ENCODE peak calls at places on chromosomes 7 and 10, in seven cellular contexts. U is fibroblast of the aortic adventitia; W is NCI-H1417; A is T-cell; Z is NCI-H524 treated with DMSO at 0.1 percent for 48 hours; R is activated naive CD4-positive, alpha-beta T cell; I is H54. N is an unnamed sample.

GRCh38 chr7:50718876-50719275 is 63.8 kb downstream of the GRB10 start:
- DNase-seq in U (no peak), W (peak; percentile 90), A (no peak), Z (no peak), R (no peak), I (no peak), N (no peak)

GRCh38 chr7:40815512-40815911 is 680.7 kb downstream of the SUGCT start:
- DNase-seq in U (peak; percentile 93), W (no peak), A (no peak), Z (no peak), R (no peak), I (no peak), N (no peak)

GRCh38 chr7:78345293-78345692 is 546.7 kb downstream of the PHTF2 start:
- DNase-seq in U (no peak), W (no peak), A (no peak), Z (no peak), R (no peak), I (no peak), N (no peak)

GRCh38 chr10:94902570-94902969 is 35.9 kb upstream of the CYP2C9 start:
- DNase-seq in U (no peak), W (no peak), A (no peak), Z (no peak), R (no peak), I (no peak), N (no peak)

GRCh38 chr7:29194206-29194593 is 375 bp upstream of the CHN2 start:
- DNase-seq in U (no peak), W (peak; percentile 92), A (no peak), Z (no peak), R (no peak), I (no peak), N (no peak)

GRCh38 chr10:77195101-77195500 is 442.5 kb downstream of the KCNMA1 start:
- DNase-seq in U (peak; percentile 77), W (no peak), A (no peak), Z (no peak), R (no peak), I (peak; percentile 65), N (peak; percentile 89)

GRCh38 chr10:60099998-60100747 is 193.8 kb upstream of the CCDC6 start:
- DNase-seq in U (peak; percentile 85), W (peak; percentile 65), A (no peak), Z (no peak), R (no peak), I (peak; percentile 26), N (peak; percentile 78)

GRCh38 chr7:3979956-3980643 is 679.0 kb downstream of the SDK1 start:
- DNase-seq in U (peak; percentile 39), W (no peak), A (no peak), Z (no peak), R (no peak), I (no peak), N (no peak)

GRCh38 chr10:12602557-12602956 is 253.2 kb downstream of the CAMK1D start:
- DNase-seq in U (no peak), W (no peak), A (no peak), Z (no peak), R (no peak), I (no peak), N (no peak)

GRCh38 chr7:46494441-46494840 is 573.4 kb upstream of the IGFBP3 start:
- DNase-seq in U (no peak), W (no peak), A (no peak), Z (no peak), R (no peak), I (no peak), N (no peak)

GRCh38 chr10:93190377-93190776 is 116.7 kb downstream of the CYP26A1 start:
- DNase-seq in U (no peak), W (no peak), A (no peak), Z (no peak), R (no peak), I (no peak), N (peak; percentile 40)

GRCh38 chr10:115762029-115762428 is 511.0 kb downstream of the GFRA1 start:
- DNase-seq in U (peak; percentile 42), W (no peak), A (no peak), Z (no peak), R (no peak), I (no peak), N (no peak)

GRCh38 chr7:155228459-155228845 is 69.2 kb upstream of the INSIG1 start:
- DNase-seq in U (no peak), W (no peak), A (no peak), Z (no peak), R (no peak), I (no peak), N (no peak)

GRCh38 chr7:146654048-146654447 is 537.4 kb downstream of the CNTNAP2 start:
- DNase-seq in U (no peak), W (peak; percentile 98), A (no peak), Z (no peak), R (no peak), I (no peak), N (peak; percentile 95)

GRCh38 chr7:29622335-29623265 is 59.0 kb downstream of the PRR15 start:
- DNase-seq in U (peak; percentile 96), W (peak; percentile 69), A (no peak), Z (no peak), R (no peak), I (peak; percentile 91), N (peak; percentile 86)

GRCh38 chr10:23694446-23694920 is 255.6 kb downstream of the OTUD1 start:
- DNase-seq in U (no peak), W (peak; percentile 1), A (no peak), Z (no peak), R (no peak), I (no peak), N (no peak)